ENCODE peak calls at places on chromosomes 2 and 18, in eight cellular contexts. O is HT1080, N is astrocyte of the cerebellum, A is GF-D8, W is cardiac fibroblast, T is LNCaP clone FGC, Q is D341Med, J is HTR-8/SVneo. G is an unnamed sample.
A peak's percentile ranks its signal among the peaks of the same experiment; 100 is the strongest.

GRCh38 chr2:144834954-144835633 is 315.2 kb upstream of the ZEB2 start:
- DNase-seq in N (peak; percentile 77), A (no peak), J (no peak), T (peak; percentile 14), Q (no peak), O (no peak), W (peak; percentile 73), G (peak; percentile 34)

GRCh38 chr2:156472686-156473085 is 36.5 kb downstream of the GPD2 start:
- DNase-seq in O (no peak), N (no peak), A (no peak), T (no peak), J (no peak), W (no peak), Q (no peak), G (no peak)

GRCh38 chr18:8413751-8414150 is 195.5 kb upstream of the RAB12 start:
- DNase-seq in J (no peak), W (no peak), Q (no peak), A (no peak), N (no peak), O (no peak), T (no peak), G (no peak)

GRCh38 chr2:234827096-234827860 is 124.5 kb upstream of the SH3BP4 start:
- DNase-seq in J (no peak), Q (no peak), W (no peak), O (no peak), T (no peak), N (no peak), A (no peak), G (peak; percentile 29)

GRCh38 chr2:39124770-39125075 is 3.9 kb upstream of the SOS1 start:
- DNase-seq in A (no peak), N (no peak), Q (peak; percentile 39), J (no peak), O (no peak), W (no peak), T (no peak), G (no peak)

GRCh38 chr18:25373443-25373842 is 21.5 kb upstream of the ZNF521 start:
- DNase-seq in J (no peak), W (no peak), T (no peak), Q (no peak), N (no peak), O (no peak), A (no peak), G (no peak)

GRCh38 chr2:176187306-176188217 is 906 bp upstream of the HOXD1 start:
- DNase-seq in J (no peak), N (no peak), T (no peak), W (no peak), A (no peak), Q (no peak), O (no peak), G (no peak)

GRCh38 chr2:143482316-143482715 is 353.1 kb downstream of the ARHGAP15 start:
- DNase-seq in J (no peak), N (no peak), Q (no peak), A (no peak), W (peak; percentile 39), T (no peak), O (no peak), G (no peak)

GRCh38 chr18:621181-621580 is 24.4 kb downstream of the CLUL1 start:
- DNase-seq in O (peak; percentile 31), W (peak; percentile 61), A (no peak), Q (no peak), J (no peak), T (no peak), N (no peak), G (no peak)

GRCh38 chr2:72457801-72458516 is 310.3 kb upstream of the CYP26B1 start:
- DNase-seq in O (no peak), N (no peak), W (peak; percentile 27), J (peak; percentile 8), T (no peak), A (no peak), Q (no peak), G (peak; percentile 35)

GRCh38 chr2:105857076-105857740 is 112.5 kb downstream of the NCK2 start:
- DNase-seq in O (no peak), W (no peak), J (no peak), T (no peak), N (no peak), Q (no peak), A (no peak), G (no peak)

GRCh38 chr2:147663153-147663961 is 181.5 kb upstream of the ACVR2A start:
- DNase-seq in T (no peak), A (no peak), W (no peak), N (no peak), J (no peak), Q (no peak), O (peak; percentile 28), G (no peak)

GRCh38 chr2:164044637-164045036 is 308.8 kb upstream of the FIGN start:
- DNase-seq in A (no peak), Q (no peak), W (no peak), J (peak; percentile 1), N (no peak), T (no peak), O (no peak), G (no peak)

GRCh38 chr18:64659186-64659585 is 510.3 kb upstream of the LINC00305 start:
- DNase-seq in O (no peak), T (no peak), J (no peak), W (no peak), N (no peak), Q (no peak), A (no peak), G (no peak)

GRCh38 chr2:169222665-169223064 is 139.7 kb downstream of the LRP2 start:
- DNase-seq in O (peak; percentile 32), T (no peak), A (no peak), N (no peak), J (no peak), Q (no peak), W (no peak), G (peak; percentile 66)

GRCh38 chr2:10478916-10479315 is 30.8 kb upstream of the ODC1 start:
- DNase-seq in T (no peak), J (no peak), O (no peak), W (no peak), A (no peak), N (no peak), Q (no peak), G (no peak)

GRCh38 chr18:75745147-75745546 is 317.6 kb upstream of the SMIM21 start:
- DNase-seq in J (no peak), T (no peak), O (peak; percentile 53), Q (no peak), W (no peak), A (no peak), N (no peak), G (no peak)

GRCh38 chr18:63872586-63872985 is 14.9 kb upstream of the SERPINB2 start:
- DNase-seq in N (no peak), W (no peak), A (no peak), T (no peak), J (no peak), O (no peak), Q (no peak), G (no peak)

G was measured in bronchial epithelial cell.